ENCODE peak calls at places on chromosomes 2 and 18, in nine cellular contexts. K is osteocyte, H is NCI-H2081, M is NCI-H460, F is right atrium auricular region, G is anterior cingulate cortex, E is T follicular helper cell, X is stromal cell of bone marrow, Z is iris pigment epithelial cell. J is an unnamed sample.

GRCh38 chr2:177989029-177989885 is 83.3 kb downstream of the PDE11A start:
- DNase-seq in K (no peak), H (no peak), M (no peak), F (no peak), G (no peak), E (no peak), X (no peak), Z (peak; percentile 70), J (peak; percentile 24)

GRCh38 chr2:26970928-26971627 is 641 bp downstream of the MAPRE3 start:
- DNase-seq in K (no peak), H (peak; percentile 35), M (no peak), F (no peak), G (peak; percentile 43), E (no peak), X (no peak), Z (peak; percentile 34), J (no peak)

GRCh38 chr2:119264781-119265692 is 41.4 kb downstream of the STEAP3 start:
- DNase-seq in K (peak; percentile 80), H (peak; percentile 67), M (peak; percentile 45), F (no peak), G (no peak), E (no peak), X (no peak), Z (peak; percentile 43), J (no peak)

GRCh38 chr18:80247403-80247916 is at the start of gene PARD6G:
- DNase-seq in K (peak; percentile 94), H (peak; percentile 55), M (peak; percentile 54), F (peak; percentile 74), G (peak; percentile 88), E (peak; percentile 46), X (peak; percentile 41), Z (peak; percentile 60), J (peak; percentile 35)

GRCh38 chr2:112540906-112541305 is 1.4 kb upstream of the POLR1B start:
- DNase-seq in K (no peak), H (no peak), M (no peak), F (no peak), G (no peak), E (no peak), X (no peak), Z (no peak), J (no peak)

GRCh38 chr18:79817607-79817998 is 19.9 kb downstream of the KCNG2 start:
- DNase-seq in K (peak; percentile 78), H (no peak), M (no peak), F (no peak), G (no peak), E (no peak), X (no peak), Z (no peak), J (no peak)

GRCh38 chr2:46275995-46276394 is 21.2 kb upstream of the EPAS1 start:
- DNase-seq in K (no peak), H (no peak), M (no peak), F (peak; percentile 73), G (no peak), E (no peak), X (no peak), Z (peak; percentile 47), J (no peak)

GRCh38 chr18:62001396-62001795 is 108.6 kb upstream of the RNF152 start:
- DNase-seq in K (no peak), H (no peak), M (no peak), F (no peak), G (no peak), E (no peak), X (no peak), Z (no peak), J (no peak)

GRCh38 chr2:234835738-234836137 is 116.1 kb upstream of the SH3BP4 start:
- DNase-seq in K (no peak), H (no peak), M (no peak), F (no peak), G (no peak), E (no peak), X (no peak), Z (no peak), J (no peak)